ENCODE peak calls at places on chromosome 7, in ten cellular contexts. V, R, H, U, E, D, N, P, C and K are unnamed samples.

GRCh38 chr7:23353172-23353571 is 54.0 kb downstream of the MALSU1 start:
- DNase-seq in E (no peak), R (no peak), D (no peak), N (no peak), C (no peak), U (no peak), V (no peak), P (no peak), H (no peak), K (no peak)

GRCh38 chr7:91883676-91884362 is 3.3 kb upstream of the MTERF1 start:
- DNase-seq in R (peak), H (no peak), C (no peak), N (no peak), V (peak), U (no peak), E (peak), D (no peak), P (no peak), K (no peak)

GRCh38 chr7:114832906-114833595 is 88.8 kb upstream of the MDFIC start:
- DNase-seq in E (no peak), D (no peak), H (no peak), C (no peak), V (no peak), N (no peak), P (no peak), U (no peak), R (no peak), K (no peak)

GRCh38 chr7:471866-472639 is 47.6 kb downstream of the PDGFA start:
- DNase-seq in D (no peak), U (peak), N (no peak), V (peak), H (peak), R (peak), E (peak), P (peak), C (peak), K (peak)

GRCh38 chr7:14023342-14023741 is 33.9 kb upstream of the ETV1 start:
- DNase-seq in H (no peak), C (no peak), E (no peak), V (no peak), R (no peak), P (no peak), N (no peak), D (no peak), U (no peak), K (no peak)

GRCh38 chr7:134908289-134908688 is 78.0 kb upstream of the AGBL3 start:
- DNase-seq in U (no peak), E (peak), D (no peak), P (peak), N (no peak), V (peak), R (no peak), H (no peak), C (peak), K (no peak)

GRCh38 chr7:19491371-19491770 is 217.5 kb downstream of the POLR1F start:
- DNase-seq in N (no peak), C (no peak), V (no peak), E (no peak), D (no peak), P (no peak), H (no peak), R (no peak), U (no peak), K (no peak)

GRCh38 chr7:12884856-12885440 is 197.5 kb downstream of the ARL4A start:
- DNase-seq in P (no peak), D (no peak), V (no peak), U (no peak), R (no peak), N (no peak), E (peak), C (peak), H (no peak), K (no peak)

GRCh38 chr7:15400440-15400839 is 161.4 kb downstream of the AGMO start:
- DNase-seq in N (no peak), V (no peak), U (no peak), R (no peak), D (no peak), E (no peak), H (no peak), P (no peak), C (no peak), K (no peak)

GRCh38 chr7:91880413-91881241 is at the start of gene MTERF1:
- DNase-seq in V (peak), D (peak), N (peak), H (peak), U (peak), E (peak), P (peak), C (peak), R (peak), K (peak)

GRCh38 chr7:46545790-46546189 is 624.7 kb upstream of the IGFBP3 start:
- DNase-seq in U (no peak), P (peak), C (peak), E (peak), D (no peak), V (peak), N (no peak), H (no peak), R (no peak), K (no peak)

GRCh38 chr7:98394377-98394836 is 6.5 kb downstream of the BAIAP2L1 start:
- DNase-seq in D (no peak), N (no peak), U (no peak), V (peak), H (no peak), R (no peak), C (peak), E (peak), P (peak), K (no peak)

GRCh38 chr7:56537477-56537876 is 421.3 kb upstream of the NUPR2 start:
- DNase-seq in D (no peak), V (no peak), C (no peak), N (no peak), R (no peak), U (no peak), E (no peak), P (no peak), H (no peak), K (no peak)

GRCh38 chr7:97003262-97004236 is 1.8 kb upstream of the DLX6 start:
- DNase-seq in H (no peak), E (no peak), V (no peak), D (no peak), U (peak), C (no peak), P (no peak), R (no peak), N (no peak), K (no peak)

GRCh38 chr7:158508802-158509385 is 78.7 kb downstream of the PTPRN2 start:
- DNase-seq in D (no peak), V (no peak), R (no peak), C (no peak), E (no peak), P (no peak), U (no peak), N (no peak), H (no peak), K (no peak)

GRCh38 chr7:64959072-64959747 is 31.6 kb downstream of the ZNF117 start:
- DNase-seq in H (no peak), D (no peak), C (no peak), E (no peak), R (no peak), N (no peak), U (no peak), P (peak), V (no peak), K (no peak)

GRCh38 chr7:44373418-44373740 is 48.0 kb upstream of the CAMK2B start:
- DNase-seq in D (no peak), V (no peak), N (peak), H (no peak), R (no peak), U (peak), E (no peak), C (no peak), P (no peak), K (no peak)

GRCh38 chr7:69683002-69683401 is 84.7 kb downstream of the AUTS2 start:
- DNase-seq in D (no peak), P (no peak), U (no peak), N (no peak), V (no peak), R (no peak), H (no peak), E (no peak), C (no peak), K (no peak)

GRCh38 chr7:140059288-140060242 is 3.2 kb downstream of the PARP12 start:
- DNase-seq in N (peak), P (peak), E (peak), C (peak), R (peak), D (no peak), V (peak), U (no peak), H (no peak), K (peak)

GRCh38 chr7:73482746-73483145 is 39.3 kb downstream of the BAZ1B start:
- DNase-seq in U (no peak), V (no peak), D (no peak), R (no peak), P (no peak), N (no peak), H (no peak), E (no peak), C (no peak), K (no peak)

GRCh38 chr7:123916240-123916724 is 8.8 kb upstream of the SPAM1 start:
- DNase-seq in E (peak), H (no peak), N (no peak), R (no peak), P (peak), C (peak), V (peak), D (no peak), U (no peak), K (peak)

GRCh38 chr7:52715701-52716100 is 319.7 kb upstream of the POM121L12 start:
- DNase-seq in P (no peak), N (no peak), U (no peak), C (no peak), E (no peak), R (no peak), D (no peak), V (no peak), H (no peak), K (no peak)

GRCh38 chr7:128941946-128942526 is 4.3 kb downstream of the IRF5 start:
- DNase-seq in D (no peak), H (no peak), R (no peak), C (no peak), P (no peak), U (peak), E (no peak), N (no peak), V (no peak), K (no peak)

GRCh38 chr7:93432130-93432529 is 142.4 kb downstream of the CALCR start:
- DNase-seq in V (no peak), R (no peak), P (no peak), U (no peak), E (no peak), N (no peak), D (no peak), H (no peak), C (no peak), K (no peak)

GRCh38 chr7:234041-234711 is 41.8 kb downstream of the FAM20C start:
- DNase-seq in U (no peak), V (no peak), N (no peak), H (no peak), E (peak), P (no peak), C (peak), R (no peak), D (no peak), K (no peak)

GRCh38 chr7:139523199-139523941 is at the start of gene CLEC2L:
- DNase-seq in U (no peak), E (no peak), R (no peak), V (no peak), C (no peak), D (peak), N (no peak), H (peak), P (peak), K (no peak)

GRCh38 chr7:82441916-82442478 is 1.6 kb downstream of the CACNA2D1 start:
- DNase-seq in C (peak), R (no peak), U (no peak), V (peak), D (no peak), P (peak), H (no peak), E (peak), N (no peak), K (no peak)

GRCh38 chr7:115533785-115534184 is 496.8 kb downstream of the TFEC start:
- DNase-seq in D (no peak), C (peak), E (peak), U (no peak), H (no peak), R (no peak), V (no peak), N (no peak), P (peak), K (no peak)

GRCh38 chr7:10022480-10022879 is 951.2 kb upstream of the PHF14 start:
- DNase-seq in R (no peak), C (no peak), V (no peak), N (no peak), P (no peak), E (no peak), H (no peak), D (no peak), U (no peak), K (peak)

GRCh38 chr7:10022957-10023356 is 950.7 kb upstream of the PHF14 start:
- DNase-seq in V (no peak), R (no peak), E (no peak), C (no peak), P (peak), H (peak), N (no peak), U (no peak), D (peak), K (peak)
- TF ChIP-seq CTCF in V (no peak), R (peak), E (no peak), C (no peak), P (peak), H (peak), N (no peak), U (peak), D (no peak), K (no peak)

GRCh38 chr7:2646336-2646679 is 14.5 kb downstream of the TTYH3 start:
- DNase-seq in E (no peak), N (no peak), D (no peak), U (no peak), R (no peak), C (no peak), P (no peak), V (no peak), H (no peak), K (no peak)
- TF ChIP-seq CTCF in E (no peak), N (no peak), D (no peak), U (no peak), R (no peak), C (no peak), P (no peak), V (no peak), H (no peak), K (no peak)

DNA sequence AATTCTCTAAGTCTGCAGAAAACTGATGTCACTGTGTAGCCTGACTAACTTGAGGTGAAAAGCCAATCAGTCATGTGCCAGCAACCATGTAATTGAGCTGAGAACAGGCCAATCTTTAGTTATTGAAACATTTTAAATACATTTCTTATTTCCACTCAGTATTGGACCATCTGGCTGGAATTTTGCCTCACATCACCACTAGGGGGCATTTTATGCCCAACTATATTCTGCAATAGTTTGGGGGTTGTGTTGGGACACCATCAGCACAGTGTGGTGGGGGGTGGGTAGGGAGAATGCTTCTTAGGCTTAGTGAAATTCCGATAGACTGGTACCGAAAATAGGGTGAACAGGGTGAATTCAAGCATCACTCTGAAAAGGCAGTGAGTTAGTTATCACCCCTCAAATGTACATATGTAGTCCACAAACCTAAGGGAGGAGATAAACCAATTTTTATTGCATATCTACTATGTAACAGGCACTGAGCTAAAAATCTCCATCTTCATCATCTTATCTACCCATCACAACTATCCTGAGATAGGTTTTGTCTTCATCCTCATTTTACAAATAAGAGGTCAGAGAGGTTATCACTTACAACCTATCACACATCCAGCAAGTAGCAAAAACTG is 17.8 kb downstream of the NPSR1 start:
- DNase-seq in U (no peak), D (peak), P (peak), E (peak), V (no peak), N (no peak), C (no peak), R (no peak), H (peak), K (peak)
- TF ChIP-seq CTCF in U (peak), D (peak), P (peak), E (peak), V (peak), N (no peak), C (peak), R (peak), H (peak), K (peak)

GRCh38 chr7:22296916-22297315 is 60.0 kb downstream of the RAPGEF5 start:
- DNase-seq in V (no peak), D (no peak), E (peak), U (no peak), R (no peak), H (no peak), C (no peak), N (no peak), P (no peak), K (no peak)
- TF ChIP-seq CTCF in V (no peak), D (no peak), E (peak), U (no peak), R (no peak), H (no peak), C (peak), N (no peak), P (peak), K (no peak)

DNA sequence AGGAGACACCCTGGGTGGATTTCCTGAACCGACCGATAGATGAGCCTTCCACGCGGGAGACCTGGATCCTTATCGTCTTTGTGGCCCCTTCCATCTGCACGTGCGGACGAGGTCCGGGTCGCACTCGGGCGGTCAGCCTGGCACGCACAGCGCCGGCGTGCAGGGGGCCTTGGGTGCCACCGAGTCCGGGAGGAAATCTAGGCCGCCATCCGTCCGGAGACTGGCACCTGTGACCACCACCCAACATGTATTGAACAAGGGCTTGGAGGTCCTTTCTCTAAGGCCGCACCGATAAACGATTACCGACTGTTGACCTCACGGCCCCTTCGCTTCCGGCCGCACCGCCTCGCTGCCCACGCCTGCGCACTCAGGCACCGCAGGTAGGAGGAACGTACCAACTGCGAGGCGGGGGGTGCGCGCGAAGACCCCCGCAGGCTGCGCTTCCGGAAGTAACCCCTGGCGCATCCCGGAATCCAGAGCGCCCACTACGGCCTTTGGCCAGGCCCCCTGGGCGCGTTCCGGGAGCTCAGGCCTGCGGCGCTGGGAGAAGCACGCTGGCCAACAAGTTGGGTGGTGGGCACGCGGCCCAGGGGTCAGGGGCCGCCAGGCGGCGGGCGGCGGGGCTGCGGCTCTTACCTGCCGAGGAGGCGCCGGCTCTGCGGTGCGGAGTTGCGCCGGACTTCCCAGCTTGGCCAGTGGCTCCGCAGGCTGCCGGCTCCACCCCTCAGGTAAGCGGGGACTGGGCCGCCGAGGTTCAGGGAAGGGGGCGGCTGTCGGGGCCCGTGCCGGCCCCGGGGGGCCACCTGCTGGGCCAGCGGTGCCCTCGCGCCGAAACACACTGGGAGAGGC is at the start of the genes ACTR3C and LRRC61:
- DNase-seq in P (peak), E (no peak), H (no peak), C (no peak), V (peak), D (no peak), U (peak), R (peak), N (peak), K (peak)
- TF ChIP-seq CTCF in P (no peak), E (no peak), H (no peak), C (no peak), V (no peak), D (peak), U (peak), R (peak), N (no peak), K (peak)

GRCh38 chr7:121302214-121302745 is 26.5 kb upstream of the WNT16 start:
- DNase-seq in P (peak), U (no peak), V (no peak), N (no peak), H (no peak), E (no peak), R (no peak), C (peak), D (no peak), K (no peak)

GRCh38 chr7:121297843-121298242 is 31.0 kb upstream of the WNT16 start:
- DNase-seq in V (no peak), C (no peak), N (no peak), P (no peak), U (no peak), H (no peak), E (no peak), R (no peak), D (no peak), K (no peak)

GRCh38 chr7:121301441-121302213 is 27.2 kb upstream of the WNT16 start:
- DNase-seq in R (no peak), H (no peak), N (no peak), C (peak), D (no peak), V (no peak), U (no peak), P (peak), E (peak), K (no peak)

GRCh38 chr7:121300685-121301084 is 28.1 kb upstream of the WNT16 start:
- DNase-seq in C (no peak), U (no peak), E (no peak), D (no peak), N (no peak), R (no peak), H (no peak), P (no peak), V (no peak), K (no peak)

DNA sequence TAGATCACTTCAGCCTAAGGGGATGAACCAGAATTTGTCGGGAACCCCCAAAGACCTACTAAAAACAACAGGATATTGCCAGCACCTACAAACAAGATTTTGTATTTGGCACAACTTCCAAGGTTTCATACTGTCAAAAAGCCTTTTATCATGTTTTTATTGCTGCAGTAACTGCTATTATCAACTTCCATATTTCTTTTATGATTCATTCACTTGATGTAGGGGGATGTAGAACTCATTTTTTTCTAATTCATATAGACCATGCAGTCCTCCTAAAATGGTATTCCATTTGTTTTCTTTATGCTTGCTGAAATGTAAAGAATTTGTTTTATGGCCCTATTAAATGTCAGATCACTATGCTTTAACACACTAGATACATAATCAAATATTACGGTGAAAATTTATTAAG is 30.0 kb upstream of the WNT16 start:
- DNase-seq in E (no peak), R (no peak), H (no peak), U (no peak), C (no peak), N (no peak), P (no peak), D (no peak), V (no peak), K (no peak)
- TF ChIP-seq CTCF in E (no peak), R (no peak), H (no peak), U (no peak), C (no peak), N (no peak), P (no peak), D (no peak), V (no peak), K (no peak)

DNA sequence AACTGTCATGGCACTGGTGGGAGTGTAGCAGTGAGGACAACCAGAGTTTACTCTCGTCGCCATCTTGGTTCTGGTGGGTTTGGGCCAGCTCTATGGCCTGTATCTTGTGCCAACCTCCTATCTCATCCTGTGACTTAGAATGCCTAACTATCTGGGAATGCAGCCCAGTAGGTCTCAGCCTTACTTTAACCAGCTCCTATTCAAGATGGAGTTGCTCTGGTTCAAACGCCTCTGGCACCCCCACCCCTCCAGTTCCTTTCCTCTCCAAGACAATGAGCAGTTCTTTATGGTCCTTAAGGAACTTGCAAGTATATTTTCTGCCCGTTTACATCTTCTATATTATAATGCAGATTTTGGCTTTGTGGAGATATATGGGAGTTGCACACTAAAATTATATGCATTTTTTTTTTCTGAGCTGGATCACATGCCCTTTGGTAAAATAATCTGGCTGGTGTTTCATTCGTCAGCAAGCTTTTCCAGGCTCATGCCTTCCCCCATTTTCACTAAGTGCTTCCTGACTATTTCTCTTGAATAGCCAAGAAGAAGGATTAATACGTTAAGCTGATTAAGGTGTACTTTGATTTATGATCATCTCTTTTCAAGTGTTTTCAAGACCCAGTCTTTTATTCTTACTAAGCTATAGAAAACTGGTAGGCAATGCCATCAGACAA is 11.2 kb upstream of the WIPF3 start:
- DNase-seq in V (no peak), P (no peak), C (no peak), R (no peak), U (no peak), N (no peak), H (no peak), E (no peak), D (no peak), K (no peak)
- TF ChIP-seq CTCF in V (no peak), P (no peak), C (no peak), R (no peak), U (no peak), N (no peak), H (no peak), E (no peak), D (no peak), K (no peak)